ENCODE peak calls at places on chromosomes 7 and 10, in six cellular contexts. V is NCI-H774; J is GM03348; S is LHCN-M2; Q is stimulated activated CD4-positive, alpha-beta T cell treated with anti-CD3 and anti-CD28 coated beads, Interleukin-4, amount 100 ng/mL, for 1 hour; C is RWPE1. B is an unnamed sample.

GRCh38 chr7:30252885-30253795 is 31.3 kb upstream of the ZNRF2 start:
- DNase-seq in V (no peak), J (peak; percentile 10), S (peak; percentile 69), Q (no peak), C (no peak), B (peak; percentile 16)

GRCh38 chr10:71536332-71536731 is 139.6 kb downstream of the CDH23 start:
- DNase-seq in V (no peak), J (no peak), S (no peak), Q (no peak), C (peak; percentile 21), B (no peak)

GRCh38 chr10:71531485-71532446 is 135.0 kb downstream of the CDH23 start:
- DNase-seq in V (no peak), J (no peak), S (no peak), Q (no peak), C (no peak), B (no peak)

GRCh38 chr7:64098-64521 is 128.3 kb upstream of the FAM20C start:
- DNase-seq in V (no peak), J (peak; percentile 86), S (peak; percentile 70), Q (no peak), C (peak; percentile 48), B (peak; percentile 92)

GRCh38 chr10:60944159-60944909 is at the start of gene RHOBTB1:
- DNase-seq in V (peak; percentile 70), J (peak; percentile 92), S (peak; percentile 82), Q (peak; percentile 13), C (peak; percentile 42), B (peak; percentile 91)

GRCh38 chr10:43682956-43683355 is 34.3 kb upstream of the ZNF32 start:
- DNase-seq in V (no peak), J (peak; percentile 45), S (no peak), Q (no peak), C (no peak), B (peak; percentile 17)

GRCh38 chr10:35876248-35876647 is 234.2 kb upstream of the FZD8 start:
- DNase-seq in V (no peak), J (peak; percentile 66), S (no peak), Q (no peak), C (no peak), B (peak; percentile 22)

GRCh38 chr7:47978790-47979144 is 648 bp downstream of the HUS1 start:
- DNase-seq in V (no peak), J (no peak), S (no peak), Q (no peak), C (no peak), B (peak; percentile 3)

GRCh38 chr7:92809397-92810241 is 26.8 kb downstream of the CDK6 start:
- DNase-seq in V (no peak), J (peak; percentile 64), S (peak; percentile 93), Q (no peak), C (peak; percentile 79), B (peak; percentile 92)

GRCh38 chr10:31413325-31413724 is 94.3 kb downstream of the ZEB1 start:
- DNase-seq in V (no peak), J (no peak), S (no peak), Q (no peak), C (no peak), B (peak; percentile 42)

GRCh38 chr10:79098596-79099015 is 29.8 kb downstream of the ZMIZ1 start:
- DNase-seq in V (no peak), J (no peak), S (no peak), Q (no peak), C (no peak), B (no peak)

GRCh38 chr10:119206603-119207366 is 586 bp upstream of the GRK5 start:
- DNase-seq in V (peak; percentile 3), J (peak; percentile 87), S (peak; percentile 55), Q (peak; percentile 78), C (peak; percentile 64), B (peak; percentile 86)

GRCh38 chr7:98177553-98177952 is 33.7 kb upstream of the BHLHA15 start:
- DNase-seq in V (no peak), J (no peak), S (no peak), Q (no peak), C (no peak), B (no peak)

GRCh38 chr7:28641752-28642546 is 229.6 kb downstream of the CREB5 start:
- DNase-seq in V (no peak), J (no peak), S (no peak), Q (no peak), C (no peak), B (no peak)